ENCODE peak calls at places on chromosomes 5 and 9, in six cellular contexts. D, H, S, C, V and X are unnamed samples.
A peak's percentile ranks its signal among the peaks of the same experiment; 100 is the strongest.

GRCh38 chr5:107010060-107010459 is 660.7 kb downstream of the EFNA5 start:
- DNase-seq in C (no peak), H (no peak), D (no peak), V (no peak), S (no peak), X (no peak)

GRCh38 chr9:98401140-98402025 is 145.9 kb upstream of the TBC1D2 start:
- DNase-seq in H (no peak), D (no peak), C (no peak), V (no peak), S (no peak), X (no peak)

GRCh38 chr9:89642789-89643188 is 38.0 kb downstream of the GADD45G start:
- DNase-seq in H (no peak), S (no peak), D (no peak), V (no peak), C (no peak), X (no peak)

GRCh38 chr5:1488882-1489680 is 34.7 kb downstream of the LPCAT1 start:
- DNase-seq in H (no peak), S (no peak), D (no peak), C (no peak), V (peak; percentile 42), X (peak; percentile 35)

GRCh38 chr9:137583347-137583746 is 4.6 kb upstream of the DPH7 start:
- DNase-seq in D (no peak), H (no peak), S (no peak), V (no peak), C (no peak), X (no peak)

GRCh38 chr5:113040672-113041071 is 64.1 kb downstream of the DCP2 start:
- DNase-seq in D (no peak), H (no peak), C (no peak), S (no peak), V (no peak), X (no peak)

GRCh38 chr5:97019435-97020117 is 83.7 kb downstream of the LNPEP start:
- DNase-seq in S (no peak), V (no peak), H (no peak), D (no peak), C (no peak), X (no peak)

GRCh38 chr5:170273968-170274710 is 23.4 kb downstream of the LCP2 start:
- DNase-seq in D (peak; percentile 72), H (no peak), V (no peak), S (peak; percentile 55), C (peak; percentile 24), X (peak; percentile 24)

GRCh38 chr5:136249678-136250266 is 56.8 kb upstream of the SMIM32 start:
- DNase-seq in D (peak; percentile 72), S (no peak), V (peak; percentile 48), H (no peak), C (no peak), X (peak; percentile 38)

GRCh38 chr9:116964258-116964657 is 277.2 kb downstream of the TRIM32 start:
- DNase-seq in C (no peak), V (no peak), S (no peak), H (no peak), D (no peak), X (no peak)

GRCh38 chr9:22117511-22118388 is 108.6 kb upstream of the CDKN2B start:
- DNase-seq in S (no peak), H (no peak), V (no peak), D (peak; percentile 32), C (no peak), X (no peak)